ENCODE peak calls at places on chromosomes 16 and 17, in six cellular contexts. K is T-helper 1 cell; Y is activated naive CD4-positive, alpha-beta T cell treated with anti-CD3 and anti-CD28 coated beads, Interleukin-2, amount 10 ng/mL, durations not matched to agents 7 days and 5 days; L is dermis microvascular lymphatic vessel endothelial cell; U is D341Med; H is mesothelial cell of epicardium. A is an unnamed sample.

GRCh38 chr16:67509016-67509415 is 19.6 kb upstream of the RIPOR1 start:
- DNase-seq in K (no peak), Y (no peak), L (no peak), U (no peak), H (no peak), A (peak; percentile 22)

GRCh38 chr17:42632949-42633444 is 23.5 kb downstream of the TUBG1 start:
- DNase-seq in K (no peak), Y (no peak), L (no peak), U (no peak), H (no peak), A (no peak)

GRCh38 chr17:48374650-48375230 is 55.3 kb downstream of the SKAP1 start:
- DNase-seq in K (no peak), Y (peak; percentile 44), L (peak; percentile 34), U (peak; percentile 79), H (no peak), A (no peak)

GRCh38 chr17:63985387-63986140 is 12.6 kb upstream of the PRR29 start:
- DNase-seq in K (no peak), Y (no peak), L (no peak), U (no peak), H (no peak), A (no peak)

GRCh38 chr16:58099097-58099955 is 29.9 kb downstream of the CFAP20 start:
- DNase-seq in K (no peak), Y (no peak), L (no peak), U (no peak), H (no peak), A (no peak)

GRCh38 chr17:77875051-77875780 is 83.3 kb upstream of the TNRC6C start:
- DNase-seq in K (no peak), Y (no peak), L (no peak), U (no peak), H (no peak), A (no peak)

GRCh38 chr17:78112508-78113471 is 15.8 kb downstream of the TMC6 start:
- DNase-seq in K (peak; percentile 70), Y (peak; percentile 83), L (no peak), U (peak; percentile 97), H (peak; percentile 87), A (peak; percentile 72)

GRCh38 chr16:86016201-86016965 is 117.4 kb downstream of the IRF8 start:
- DNase-seq in K (no peak), Y (peak; percentile 43), L (peak; percentile 61), U (peak; percentile 75), H (peak; percentile 52), A (peak; percentile 5)

GRCh38 chr17:17140590-17140980 is 65.5 kb downstream of the PLD6 start:
- DNase-seq in K (no peak), Y (no peak), L (no peak), U (no peak), H (no peak), A (no peak)

GRCh38 chr17:80151333-80151732 is 4.4 kb upstream of the EIF4A3 start:
- DNase-seq in K (no peak), Y (no peak), L (no peak), U (no peak), H (no peak), A (no peak)

GRCh38 chr17:74295625-74296547 is 21.9 kb downstream of the DNAI2 start:
- DNase-seq in K (no peak), Y (no peak), L (no peak), U (no peak), H (no peak), A (no peak)

GRCh38 chr17:561118-561517 is 153.5 kb downstream of the VPS53 start:
- DNase-seq in K (no peak), Y (no peak), L (no peak), U (no peak), H (no peak), A (no peak)

GRCh38 chr17:80790981-80791742 is 200.5 kb upstream of the CHMP6 start:
- DNase-seq in K (no peak), Y (peak; percentile 52), L (no peak), U (no peak), H (no peak), A (no peak)

A was measured in effector CD8-positive, alpha-beta T cell.